ENCODE peak calls at places on chromosomes 3 and 15, in five cellular contexts. O is nephron progenitor cell, Y is stomach, E is H9, C is colonic mucosa. R is an unnamed sample.

GRCh38 chr3:109125902-109126301 is 8.0 kb upstream of the MORC1 start:
- DNase-seq in Y (no peak), O (no peak), E (no peak), C (peak; percentile 37), R (no peak)

GRCh38 chr3:104575631-104576030 is 791.1 kb upstream of the ALCAM start:
- DNase-seq in O (no peak), C (no peak), E (no peak), Y (no peak), R (no peak)

GRCh38 chr15:43872416-43873020 is 45.7 kb downstream of the WDR76 start:
- DNase-seq in E (peak; percentile 62), C (peak; percentile 25), Y (no peak), O (peak; percentile 63), R (no peak)

GRCh38 chr3:97125902-97126499 is 311.6 kb downstream of the EPHA6 start:
- DNase-seq in Y (no peak), O (no peak), C (no peak), E (peak; percentile 32), R (no peak)

GRCh38 chr3:125313060-125313635 is 62.0 kb downstream of the ZNF148 start:
- DNase-seq in E (no peak), Y (no peak), O (no peak), C (no peak), R (no peak)

GRCh38 chr3:149813367-149814281 is 609 bp downstream of the RNF13 start:
- DNase-seq in Y (no peak), C (peak; percentile 53), E (peak; percentile 58), O (peak; percentile 46), R (peak; percentile 18)

GRCh38 chr3:149374391-149374790 is 3.1 kb downstream of the TM4SF1 start:
- DNase-seq in Y (no peak), E (no peak), C (no peak), O (no peak), R (no peak)

GRCh38 chr3:41600616-41601015 is 361.3 kb downstream of the ULK4 start:
- DNase-seq in Y (no peak), E (no peak), C (no peak), O (no peak), R (no peak)

GRCh38 chr3:49276475-49277356 is at the start of gene C3orf62:
- DNase-seq in Y (peak; percentile 90), C (peak; percentile 93), O (peak; percentile 47), E (peak; percentile 91), R (peak; percentile 54)

GRCh38 chr3:35216501-35217266 is 422.6 kb upstream of the ARPP21 start:
- DNase-seq in E (no peak), O (no peak), Y (no peak), C (no peak), R (no peak)

GRCh38 chr15:90716976-90717821 is at the start of gene BLM:
- DNase-seq in Y (peak; percentile 97), C (peak; percentile 97), O (peak; percentile 90), E (peak; percentile 98), R (peak; percentile 91)
- TF ChIP-seq CTCF in Y (no peak), C (peak; percentile 14), O (peak; percentile 26), E (peak; percentile 56), R (no peak)

GRCh38 chr3:151581046-151581445 is 120.2 kb upstream of the IGSF10 start:
- DNase-seq in E (no peak), C (no peak), Y (no peak), O (no peak), R (no peak)
- TF ChIP-seq CTCF in E (no peak), C (no peak), Y (no peak), O (no peak), R (no peak)

GRCh38 chr15:65935391-65935790 is 66.1 kb downstream of the RAB11A start:
- DNase-seq in C (no peak), Y (no peak), O (no peak), E (no peak), R (no peak)
- TF ChIP-seq CTCF in C (no peak), Y (no peak), O (no peak), E (no peak), R (no peak)

DNA sequence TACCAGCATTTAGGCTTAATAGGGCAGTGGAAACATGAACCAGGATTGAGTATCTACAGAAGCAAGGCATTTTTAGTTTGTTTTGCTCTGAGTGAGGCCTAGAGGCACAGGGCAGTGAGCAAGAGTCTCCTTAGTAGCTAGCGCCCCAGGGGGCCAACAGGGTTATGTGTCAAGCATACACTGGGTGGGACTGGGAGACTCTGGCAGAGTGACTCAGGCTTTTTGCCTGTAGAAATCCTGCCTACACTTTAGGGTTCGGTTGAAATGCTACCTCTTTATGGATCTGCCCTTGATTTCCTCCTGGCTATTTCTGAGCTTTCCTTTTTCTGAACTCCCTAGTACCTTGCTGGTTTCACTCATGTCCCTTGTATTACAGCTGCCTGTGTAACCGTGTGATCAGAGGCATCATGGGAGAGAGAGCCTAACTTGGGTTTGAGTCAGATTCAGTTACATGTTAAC is 72.2 kb downstream of the TOP2B start:
- DNase-seq in E (no peak), Y (no peak), O (no peak), C (no peak), R (no peak)
- TF ChIP-seq CTCF in E (peak; percentile 32), Y (no peak), O (peak; percentile 8), C (no peak), R (no peak)

DNA sequence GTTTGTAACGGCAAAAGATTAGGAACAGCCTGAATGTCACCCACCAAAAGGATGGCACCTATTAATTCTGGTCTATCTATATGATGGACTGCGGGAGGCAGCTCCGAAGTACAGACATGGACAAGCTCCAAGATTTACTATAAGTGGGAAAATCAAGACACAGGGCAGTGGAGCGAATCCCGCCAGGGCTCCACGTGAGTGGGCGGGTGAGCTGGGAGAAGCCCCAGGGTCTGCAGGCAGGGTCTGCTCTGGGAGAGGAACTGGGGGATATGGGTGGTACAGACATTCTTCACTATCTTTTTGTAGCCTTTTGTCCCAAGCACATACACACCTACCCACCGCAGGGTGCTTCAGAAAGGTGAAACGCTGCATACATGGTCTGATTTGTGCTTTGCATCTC is 38.2 kb upstream of the SPTBN5 start:
- DNase-seq in E (no peak), C (no peak), Y (no peak), O (no peak), R (no peak)
- TF ChIP-seq CTCF in E (no peak), C (no peak), Y (no peak), O (no peak), R (no peak)

R was measured in natural killer cell.